ENCODE peak calls at places on chromosomes 3 and 15, in seven cellular contexts. One of them, this sample, is unnamed.
A peak's percentile ranks its signal among the peaks of the same experiment; 100 is the strongest.

GRCh38 chr3:71725279-71725991 is at the start of gene EIF4E3:
- DNase-seq in HCT116: no peak
- DNase-seq in NT2/D1: no peak
- DNase-seq in SK-N-SH: peak; percentile 93
- DNase-seq in GM12878: no peak
- DNase-seq in H1: peak; percentile 72
- DNase-seq in HepG2: no peak
- DNase-seq in this sample: peak; percentile 43

GRCh38 chr15:60673918-60674558 is 195.1 kb upstream of the ICE2 start:
- DNase-seq in SK-N-SH: peak; percentile 20
- DNase-seq in HepG2: peak; percentile 13
- DNase-seq in H1: no peak
- DNase-seq in NT2/D1: no peak
- DNase-seq in GM12878: no peak
- DNase-seq in HCT116: peak; percentile 43
- DNase-seq in this sample: peak; percentile 20

GRCh38 chr3:127836004-127836882 is 13.9 kb upstream of the MGLL start:
- DNase-seq in SK-N-SH: no peak
- DNase-seq in H1: no peak
- DNase-seq in GM12878: peak; percentile 79
- DNase-seq in NT2/D1: no peak
- DNase-seq in HepG2: no peak
- DNase-seq in HCT116: no peak
- DNase-seq in this sample: no peak

GRCh38 chr3:7697538-7697937 is 804.1 kb upstream of the LMCD1 start:
- DNase-seq in NT2/D1: no peak
- DNase-seq in HepG2: no peak
- DNase-seq in SK-N-SH: no peak
- DNase-seq in H1: no peak
- DNase-seq in HCT116: no peak
- DNase-seq in GM12878: no peak
- DNase-seq in this sample: no peak

GRCh38 chr3:114231616-114232015 is 5.8 kb downstream of the ZNF80 start:
- DNase-seq in NT2/D1: no peak
- DNase-seq in SK-N-SH: no peak
- DNase-seq in HepG2: no peak
- DNase-seq in GM12878: no peak
- DNase-seq in HCT116: no peak
- DNase-seq in H1: no peak
- DNase-seq in this sample: no peak

GRCh38 chr3:50575372-50575771 is 6.0 kb downstream of the HEMK1 start:
- DNase-seq in HepG2: no peak
- DNase-seq in NT2/D1: no peak
- DNase-seq in HCT116: no peak
- DNase-seq in GM12878: no peak
- DNase-seq in H1: no peak
- DNase-seq in SK-N-SH: no peak
- DNase-seq in this sample: no peak

GRCh38 chr3:59299561-59299960 is 249.7 kb upstream of the CFAP20DC start:
- DNase-seq in NT2/D1: no peak
- DNase-seq in HCT116: no peak
- DNase-seq in GM12878: no peak
- DNase-seq in HepG2: no peak
- DNase-seq in SK-N-SH: peak; percentile 5
- DNase-seq in H1: no peak
- DNase-seq in this sample: no peak

GRCh38 chr3:186354100-186354499 is 7.9 kb downstream of the DGKG start:
- DNase-seq in SK-N-SH: no peak
- DNase-seq in GM12878: no peak
- DNase-seq in H1: peak; percentile 13
- DNase-seq in NT2/D1: no peak
- DNase-seq in HCT116: no peak
- DNase-seq in HepG2: peak; percentile 82
- DNase-seq in this sample: no peak

GRCh38 chr3:197520311-197521276 is 35.2 kb downstream of the BDH1 start:
- DNase-seq in NT2/D1: no peak
- DNase-seq in SK-N-SH: peak; percentile 88
- DNase-seq in HepG2: peak; percentile 96
- DNase-seq in H1: peak; percentile 68
- DNase-seq in GM12878: no peak
- DNase-seq in HCT116: no peak
- DNase-seq in this sample: peak; percentile 60

DNA sequence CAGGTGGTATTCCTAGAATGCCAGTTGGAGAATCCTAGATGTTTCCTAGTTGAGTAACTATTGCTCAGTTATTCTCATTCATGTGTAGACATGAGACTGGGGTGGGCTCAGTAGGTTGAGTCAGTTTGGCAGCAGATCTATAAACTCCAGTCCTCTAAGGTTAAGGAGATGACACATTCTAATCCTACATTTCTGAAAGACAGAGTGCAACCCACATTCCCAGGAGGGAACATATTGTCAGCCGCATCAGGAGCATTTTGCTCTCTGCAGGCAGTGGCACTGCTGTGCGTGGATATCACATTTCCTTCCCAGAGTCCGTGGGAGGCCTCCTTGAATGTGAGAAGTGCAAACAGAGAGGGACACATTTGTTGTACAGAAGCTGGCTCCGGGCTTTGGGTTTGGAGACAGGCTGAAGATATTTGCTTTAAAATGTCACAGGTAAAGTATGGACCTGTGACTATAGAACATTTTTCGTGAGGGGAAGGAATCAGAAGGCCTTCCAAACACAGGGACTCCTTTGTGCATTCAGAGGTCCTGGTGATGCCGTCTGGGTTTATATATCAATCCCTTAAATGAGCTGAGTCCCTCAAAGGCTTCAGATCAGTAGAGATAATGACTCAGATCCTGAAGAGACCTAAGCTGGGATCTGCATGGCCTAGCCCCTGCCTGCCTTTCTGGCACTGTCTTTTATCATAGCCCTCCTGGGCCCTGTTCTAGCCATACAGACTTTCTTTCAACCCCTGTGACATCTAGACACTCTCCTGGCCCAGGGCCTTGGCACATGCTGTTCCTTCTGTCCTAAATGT is 156.5 kb downstream of the CADPS start:
- DNase-seq in NT2/D1: no peak
- DNase-seq in SK-N-SH: no peak
- DNase-seq in H1: no peak
- DNase-seq in GM12878: no peak
- DNase-seq in HCT116: no peak
- DNase-seq in HepG2: no peak
- DNase-seq in this sample: no peak
- TF ChIP-seq YY1 in NT2/D1: no peak
- TF ChIP-seq YY1 in SK-N-SH: no peak
- TF ChIP-seq YY1 in H1: no peak
- TF ChIP-seq YY1 in GM12878: no peak
- TF ChIP-seq YY1 in HCT116: no peak
- TF ChIP-seq YY1 in HepG2: no peak
- TF ChIP-seq YY1 in this sample: no peak

GRCh38 chr15:68421798-68422402 is 10.1 kb downstream of the ITGA11 start:
- DNase-seq in HepG2: no peak
- DNase-seq in GM12878: no peak
- DNase-seq in H1: no peak
- DNase-seq in HCT116: no peak
- DNase-seq in NT2/D1: no peak
- DNase-seq in SK-N-SH: no peak
- DNase-seq in this sample: no peak
- TF ChIP-seq YY1 in HepG2: no peak
- TF ChIP-seq YY1 in GM12878: no peak
- TF ChIP-seq YY1 in H1: no peak
- TF ChIP-seq YY1 in HCT116: no peak
- TF ChIP-seq YY1 in NT2/D1: no peak
- TF ChIP-seq YY1 in SK-N-SH: no peak
- TF ChIP-seq YY1 in this sample: no peak

DNA sequence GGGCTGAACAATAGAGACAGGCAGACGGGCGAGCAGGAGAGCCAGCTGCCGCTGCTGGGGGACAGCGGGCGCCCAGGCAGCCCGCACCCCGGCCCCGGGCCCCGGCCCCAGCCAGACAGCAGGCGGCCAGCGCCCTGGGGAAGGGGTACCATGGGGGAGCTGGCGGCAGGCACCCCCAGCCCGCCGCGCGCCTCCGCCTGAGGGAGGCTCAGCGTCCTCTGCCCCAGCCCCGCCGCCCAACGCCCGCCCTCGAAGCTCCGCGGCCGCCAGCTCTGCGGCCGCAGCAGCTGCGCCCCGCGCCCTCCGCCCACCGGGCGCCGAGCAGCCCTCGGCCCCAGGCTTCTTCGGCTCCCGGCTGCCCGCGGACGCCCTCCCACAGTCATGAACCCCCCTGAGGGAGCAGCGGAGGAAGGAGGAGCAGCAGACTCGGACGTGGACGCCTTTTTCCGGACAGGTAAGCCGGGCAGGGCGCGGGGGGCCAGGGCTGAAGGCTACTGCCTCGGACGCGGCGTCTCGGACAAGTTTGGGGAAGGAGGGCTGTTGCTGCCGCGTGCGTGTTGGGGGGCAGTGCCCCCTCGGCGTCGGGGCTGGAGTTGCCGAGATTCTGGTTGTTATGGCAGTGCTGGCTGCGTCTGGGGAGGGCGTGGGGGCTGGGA is 41.6 kb upstream of the ROPN1 start:
- DNase-seq in HCT116: no peak
- DNase-seq in H1: peak; percentile 71
- DNase-seq in HepG2: no peak
- DNase-seq in SK-N-SH: no peak
- DNase-seq in GM12878: no peak
- DNase-seq in NT2/D1: no peak
- DNase-seq in this sample: peak; percentile 20
- TF ChIP-seq YY1 in HCT116: no peak
- TF ChIP-seq YY1 in H1: no peak
- TF ChIP-seq YY1 in HepG2: no peak
- TF ChIP-seq YY1 in SK-N-SH: no peak
- TF ChIP-seq YY1 in GM12878: no peak
- TF ChIP-seq YY1 in NT2/D1: no peak
- TF ChIP-seq YY1 in this sample: no peak

GRCh38 chr3:105827959-105828358 is 40.9 kb downstream of the CBLB start:
- DNase-seq in NT2/D1: no peak
- DNase-seq in HepG2: peak; percentile 21
- DNase-seq in HCT116: peak; percentile 73
- DNase-seq in GM12878: no peak
- DNase-seq in H1: no peak
- DNase-seq in SK-N-SH: peak; percentile 5
- DNase-seq in this sample: peak; percentile 3

GRCh38 chr3:105829879-105830622 is 38.8 kb downstream of the CBLB start:
- DNase-seq in H1: no peak
- DNase-seq in HCT116: no peak
- DNase-seq in NT2/D1: no peak
- DNase-seq in HepG2: no peak
- DNase-seq in SK-N-SH: no peak
- DNase-seq in GM12878: no peak
- DNase-seq in this sample: no peak

GRCh38 chr3:105830836-105831235 is 38.0 kb downstream of the CBLB start:
- DNase-seq in NT2/D1: no peak
- DNase-seq in HCT116: no peak
- DNase-seq in H1: no peak
- DNase-seq in GM12878: no peak
- DNase-seq in SK-N-SH: no peak
- DNase-seq in HepG2: no peak
- DNase-seq in this sample: no peak

GRCh38 chr3:105828703-105829102 is 40.1 kb downstream of the CBLB start:
- DNase-seq in GM12878: no peak
- DNase-seq in HCT116: no peak
- DNase-seq in H1: no peak
- DNase-seq in SK-N-SH: no peak
- DNase-seq in HepG2: no peak
- DNase-seq in NT2/D1: no peak
- DNase-seq in this sample: no peak

GRCh38 chr3:105829229-105829628 is 39.6 kb downstream of the CBLB start:
- DNase-seq in GM12878: no peak
- DNase-seq in HepG2: no peak
- DNase-seq in H1: no peak
- DNase-seq in SK-N-SH: no peak
- DNase-seq in HCT116: no peak
- DNase-seq in NT2/D1: no peak
- DNase-seq in this sample: no peak
- TF ChIP-seq YY1 in GM12878: no peak
- TF ChIP-seq YY1 in HepG2: no peak
- TF ChIP-seq YY1 in H1: no peak
- TF ChIP-seq YY1 in SK-N-SH: no peak
- TF ChIP-seq YY1 in HCT116: no peak
- TF ChIP-seq YY1 in NT2/D1: no peak
- TF ChIP-seq YY1 in this sample: no peak

GRCh38 chr3:69324362-69325025 is 61.4 kb downstream of the FRMD4B start:
- DNase-seq in SK-N-SH: peak; percentile 34
- DNase-seq in HCT116: no peak
- DNase-seq in H1: no peak
- DNase-seq in HepG2: peak; percentile 7
- DNase-seq in GM12878: no peak
- DNase-seq in NT2/D1: peak; percentile 23
- DNase-seq in this sample: no peak
- TF ChIP-seq YY1 in SK-N-SH: no peak
- TF ChIP-seq YY1 in HCT116: no peak
- TF ChIP-seq YY1 in H1: no peak
- TF ChIP-seq YY1 in HepG2: no peak
- TF ChIP-seq YY1 in GM12878: peak; percentile 49
- TF ChIP-seq YY1 in NT2/D1: no peak
- TF ChIP-seq YY1 in this sample: no peak

GRCh38 chr15:75727031-75727531 is 14.4 kb upstream of the CSPG4 start:
- DNase-seq in NT2/D1: no peak
- DNase-seq in HCT116: no peak
- DNase-seq in H1: no peak
- DNase-seq in SK-N-SH: no peak
- DNase-seq in GM12878: no peak
- DNase-seq in HepG2: no peak
- DNase-seq in this sample: no peak

GRCh38 chr15:75725021-75725718 is 12.5 kb upstream of the CSPG4 start:
- DNase-seq in GM12878: no peak
- DNase-seq in NT2/D1: no peak
- DNase-seq in SK-N-SH: no peak
- DNase-seq in HCT116: no peak
- DNase-seq in H1: no peak
- DNase-seq in HepG2: no peak
- DNase-seq in this sample: no peak

GRCh38 chr15:75729304-75730069 is 16.8 kb upstream of the CSPG4 start:
- DNase-seq in SK-N-SH: no peak
- DNase-seq in HCT116: no peak
- DNase-seq in NT2/D1: no peak
- DNase-seq in HepG2: no peak
- DNase-seq in GM12878: no peak
- DNase-seq in H1: no peak
- DNase-seq in this sample: peak; percentile 2

GRCh38 chr15:75725719-75726607 is 13.3 kb upstream of the CSPG4 start:
- DNase-seq in HepG2: no peak
- DNase-seq in HCT116: no peak
- DNase-seq in NT2/D1: no peak
- DNase-seq in H1: no peak
- DNase-seq in SK-N-SH: no peak
- DNase-seq in GM12878: no peak
- DNase-seq in this sample: no peak

GRCh38 chr15:75727851-75728715 is 15.4 kb upstream of the CSPG4 start:
- DNase-seq in SK-N-SH: peak; percentile 78
- DNase-seq in HCT116: peak; percentile 13
- DNase-seq in NT2/D1: no peak
- DNase-seq in H1: peak; percentile 82
- DNase-seq in HepG2: peak; percentile 23
- DNase-seq in GM12878: no peak
- DNase-seq in this sample: no peak
- TF ChIP-seq YY1 in SK-N-SH: no peak
- TF ChIP-seq YY1 in HCT116: no peak
- TF ChIP-seq YY1 in NT2/D1: no peak
- TF ChIP-seq YY1 in H1: no peak
- TF ChIP-seq YY1 in HepG2: no peak
- TF ChIP-seq YY1 in GM12878: no peak
- TF ChIP-seq YY1 in this sample: no peak